ENCODE peak calls at places on chromosomes 5 and 9, in five cellular contexts. X is body of pancreas, R is uterus, Z is GM12892, J is HCT116. E is an unnamed sample.

GRCh38 chr5:179318193-179318955 is 26.9 kb downstream of the ADAMTS2 start:
- DNase-seq in X (no peak), R (no peak), Z (no peak), J (no peak), E (no peak)

GRCh38 chr9:130343445-130343918 is 77.9 kb downstream of the HMCN2 start:
- DNase-seq in X (no peak), R (no peak), Z (no peak), J (no peak), E (peak; percentile 54)

GRCh38 chr5:51172853-51173635 is 210.2 kb upstream of the ISL1 start:
- DNase-seq in X (no peak), R (no peak), Z (no peak), J (no peak), E (no peak)

GRCh38 chr5:95959964-95960801 is 1.5 kb downstream of the ELL2 start:
- DNase-seq in X (peak; percentile 50), R (no peak), Z (no peak), J (no peak), E (peak; percentile 69)

GRCh38 chr5:74953961-74954720 is 88.0 kb upstream of the FAM169A start:
- DNase-seq in X (no peak), R (no peak), Z (no peak), J (no peak), E (no peak)

GRCh38 chr5:97694091-97694490 is 511.0 kb upstream of the RIOK2 start:
- DNase-seq in X (no peak), R (no peak), Z (no peak), J (no peak), E (no peak)

GRCh38 chr9:115373000-115373709 is 255.2 kb upstream of the TNC start:
- DNase-seq in X (no peak), R (no peak), Z (no peak), J (peak; percentile 96), E (no peak)

GRCh38 chr9:72039532-72039931 is 20.9 kb downstream of the C9orf57 start:
- DNase-seq in X (no peak), R (no peak), Z (no peak), J (no peak), E (no peak)

GRCh38 chr5:4191703-4192102 is 596.1 kb downstream of the IRX1 start:
- DNase-seq in X (no peak), R (no peak), Z (no peak), J (no peak), E (no peak)

GRCh38 chr9:1939926-1940368 is 75.2 kb upstream of the SMARCA2 start:
- DNase-seq in X (peak; percentile 56), R (no peak), Z (peak; percentile 48), J (peak; percentile 8), E (peak; percentile 25)

GRCh38 chr5:175795959-175796358 is 75.4 kb upstream of the CPLX2 start:
- DNase-seq in X (no peak), R (no peak), Z (no peak), J (no peak), E (no peak)

GRCh38 chr9:81103597-81104471 is 585.5 kb downstream of the TLE1 start:
- DNase-seq in X (no peak), R (no peak), Z (no peak), J (no peak), E (no peak)

GRCh38 chr5:149937610-149938009 is 7.0 kb downstream of the PDE6A start:
- DNase-seq in X (no peak), R (no peak), Z (no peak), J (no peak), E (peak; percentile 69)

GRCh38 chr5:173642191-173642816 is 25.9 kb upstream of the BOD1 start:
- DNase-seq in X (no peak), R (no peak), Z (no peak), J (no peak), E (no peak)

GRCh38 chr9:19193029-19193324 is 37.5 kb upstream of the DENND4C start:
- DNase-seq in X (no peak), R (no peak), Z (no peak), J (no peak), E (no peak)

GRCh38 chr9:93123561-93124283 is 10.3 kb downstream of the NINJ1 start:
- DNase-seq in X (no peak), R (peak; percentile 21), Z (no peak), J (no peak), E (no peak)

GRCh38 chr5:33371660-33372059 is 69.1 kb upstream of the TARS1 start:
- DNase-seq in X (no peak), R (no peak), Z (no peak), J (no peak), E (no peak)

GRCh38 chr5:127838661-127839060 is 135.5 kb downstream of the CCDC192 start:
- DNase-seq in X (peak; percentile 3), R (no peak), Z (no peak), J (no peak), E (no peak)

GRCh38 chr5:115503420-115503819 is 41.2 kb downstream of the FEM1C start:
- DNase-seq in X (no peak), R (no peak), Z (no peak), J (no peak), E (no peak)

GRCh38 chr9:127987103-127987614 is 6.4 kb upstream of the EEIG1 start:
- DNase-seq in X (peak; percentile 97), R (no peak), Z (no peak), J (no peak), E (no peak)

GRCh38 chr5:109693535-109694152 is 3.9 kb downstream of the MAN2A1 start:
- DNase-seq in X (no peak), R (no peak), Z (no peak), J (no peak), E (peak; percentile 60)

GRCh38 chr9:137575382-137575724 is 3.4 kb downstream of the DPH7 start:
- DNase-seq in X (no peak), R (no peak), Z (no peak), J (no peak), E (peak; percentile 91)

GRCh38 chr5:10111575-10111974 is 138.1 kb downstream of the ATPSCKMT start:
- DNase-seq in X (no peak), R (no peak), Z (no peak), J (peak; percentile 21), E (no peak)

GRCh38 chr5:173627860-173628392 is 11.5 kb upstream of the BOD1 start:
- DNase-seq in X (no peak), R (no peak), Z (no peak), J (no peak), E (no peak)

GRCh38 chr9:23081377-23081776 is 634.8 kb downstream of the DMRTA1 start:
- DNase-seq in X (no peak), R (no peak), Z (no peak), J (no peak), E (no peak)

GRCh38 chr9:7186175-7186574 is 428.4 kb downstream of the KDM4C start:
- DNase-seq in X (no peak), R (no peak), Z (no peak), J (peak; percentile 12), E (peak; percentile 65)

GRCh38 chr5:370959-371810 is 49.7 kb downstream of the AHRR start:
- DNase-seq in X (peak; percentile 1), R (no peak), Z (no peak), J (no peak), E (no peak)

GRCh38 chr5:74041913-74042312 is 415.9 kb downstream of the ARHGEF28 start:
- DNase-seq in X (no peak), R (no peak), Z (no peak), J (no peak), E (no peak)

GRCh38 chr5:175146733-175147132 is 297.2 kb downstream of the DRD1 start:
- DNase-seq in X (no peak), R (no peak), Z (no peak), J (no peak), E (no peak)

GRCh38 chr5:143258559-143259253 is 144.8 kb downstream of the NR3C1 start:
- DNase-seq in X (no peak), R (no peak), Z (no peak), J (no peak), E (no peak)

GRCh38 chr9:88874391-88874790 is 116.9 kb upstream of the S1PR3 start:
- DNase-seq in X (no peak), R (no peak), Z (no peak), J (no peak), E (no peak)

GRCh38 chr5:55533806-55534435 is 843 bp downstream of the PLPP1 start:
- DNase-seq in X (peak; percentile 40), R (peak; percentile 54), Z (no peak), J (no peak), E (no peak)

DNA sequence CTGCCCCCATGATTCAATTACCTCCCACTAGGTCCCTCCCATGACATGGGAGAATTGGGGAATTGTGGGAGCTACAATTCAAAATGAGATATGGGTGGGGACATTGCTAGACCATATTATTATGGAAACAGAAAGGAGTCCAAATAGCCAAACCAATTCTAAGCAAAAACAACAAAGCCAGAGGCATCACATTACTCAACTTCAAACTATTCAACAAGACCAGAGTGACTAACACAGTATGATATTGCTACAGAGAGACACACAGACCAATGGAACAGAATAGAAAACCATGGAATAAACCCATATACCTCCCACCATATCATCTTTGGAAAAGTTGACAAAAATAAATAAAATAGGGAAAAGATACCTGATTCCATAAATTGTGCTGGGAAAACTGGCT is 710.5 kb upstream of the CDH9 start:
- DNase-seq in X (no peak), R (no peak), Z (no peak), J (no peak), E (no peak)
- TF ChIP-seq POLR2A in X (no peak), R (no peak), Z (no peak), J (no peak), E (no peak)

GRCh38 chr5:54205453-54205852 is 104.9 kb downstream of the ARL15 start:
- DNase-seq in X (no peak), R (no peak), Z (no peak), J (no peak), E (no peak)
- TF ChIP-seq POLR2A in X (no peak), R (no peak), Z (no peak), J (no peak), E (no peak)

DNA sequence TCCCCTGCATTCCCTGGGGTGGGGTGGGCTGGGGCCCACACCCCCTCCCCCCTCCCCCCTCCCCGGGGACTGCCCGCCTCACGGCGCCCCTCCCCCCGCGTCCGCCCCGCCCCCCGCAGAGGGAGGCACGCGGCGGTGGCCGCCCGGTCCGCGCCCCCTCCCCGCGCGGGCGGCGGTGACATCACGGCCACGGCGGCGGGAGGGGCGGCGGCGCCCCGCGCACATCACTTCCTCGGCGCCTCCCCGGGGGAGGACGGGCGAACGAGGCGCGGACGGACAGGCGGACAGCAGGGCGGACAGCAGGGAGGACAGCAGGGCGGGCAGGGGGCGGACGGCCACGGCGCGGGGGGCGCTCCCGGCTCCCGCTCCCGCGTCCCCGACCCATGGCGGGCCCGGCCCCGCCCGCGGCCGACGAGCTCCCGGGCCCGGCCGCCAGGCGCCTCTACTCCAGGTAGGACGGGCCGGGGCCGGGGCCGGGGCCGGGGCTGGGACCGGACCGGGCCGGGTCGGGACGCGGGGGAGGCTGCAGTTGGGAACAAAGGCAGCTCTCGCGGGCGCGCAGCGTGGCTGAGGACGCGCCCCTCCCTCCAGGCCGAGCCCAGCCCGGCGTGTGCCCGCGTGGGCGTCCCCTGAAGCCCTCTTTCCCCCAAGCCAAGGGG is at the start of gene GPSM1:
- DNase-seq in X (peak; percentile 51), R (no peak), Z (no peak), J (no peak), E (peak; percentile 37)
- TF ChIP-seq POLR2A in X (no peak), R (peak; percentile 11), Z (no peak), J (no peak), E (no peak)

DNA sequence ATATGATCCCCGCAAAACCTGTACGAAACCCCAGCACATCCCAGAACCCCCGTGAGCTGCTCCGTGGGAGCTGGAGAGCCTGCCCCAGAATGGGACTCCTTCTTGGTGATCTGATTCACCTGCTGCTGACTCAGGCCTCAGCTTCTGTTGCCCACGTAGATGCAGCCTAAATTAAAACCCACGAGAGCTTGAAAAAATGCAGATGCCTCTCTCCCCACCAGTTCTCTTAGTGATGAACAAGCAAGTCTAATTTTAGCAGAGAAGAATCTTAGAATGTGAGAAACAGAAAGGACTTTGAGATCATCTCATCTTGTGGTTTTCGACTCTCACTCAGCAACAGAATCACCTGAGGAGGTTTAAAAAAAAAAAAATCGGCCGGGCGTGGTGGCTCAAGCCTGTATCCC is 57.6 kb downstream of the TMOD1 start:
- DNase-seq in X (no peak), R (peak; percentile 83), Z (no peak), J (no peak), E (no peak)
- TF ChIP-seq POLR2A in X (no peak), R (no peak), Z (no peak), J (no peak), E (no peak)

E was measured in erythroblast.